ENCODE peak calls at places on chromosomes 7 and 10, in nine cellular contexts. W, K, E, H, C, S, X, I and Z are unnamed samples.

GRCh38 chr10:3350205-3350604 is 177.6 kb upstream of the PITRM1 start:
- DNase-seq in W (no peak), K (no peak), E (no peak), H (no peak), C (no peak), S (no peak), X (no peak), I (no peak), Z (no peak)

GRCh38 chr7:86814980-86815379 is 171.3 kb downstream of the GRM3 start:
- DNase-seq in W (no peak), K (no peak), E (peak), H (peak), C (peak), S (no peak), X (no peak), I (peak), Z (no peak)

GRCh38 chr10:43086321-43086942 is 9.6 kb downstream of the RET start:
- DNase-seq in W (no peak), K (no peak), E (no peak), H (no peak), C (no peak), S (no peak), X (no peak), I (no peak), Z (no peak)

GRCh38 chr10:16986406-16987128 is 143.0 kb downstream of the CUBN start:
- DNase-seq in W (peak), K (peak), E (peak), H (no peak), C (no peak), S (no peak), X (no peak), I (no peak), Z (peak)

GRCh38 chr7:100585511-100586265 is at the start of gene LRCH4:
- DNase-seq in W (no peak), K (no peak), E (no peak), H (no peak), C (peak), S (no peak), X (no peak), I (peak), Z (no peak)

GRCh38 chr10:95906675-95907453 is 911 bp upstream of the CC2D2B start:
- DNase-seq in W (peak), K (peak), E (peak), H (peak), C (peak), S (peak), X (no peak), I (no peak), Z (peak)

GRCh38 chr7:104096683-104097082 is 107.2 kb upstream of the RELN start:
- DNase-seq in W (no peak), K (no peak), E (peak), H (peak), C (peak), S (no peak), X (no peak), I (no peak), Z (no peak)

GRCh38 chr7:82185443-82185842 is 258.1 kb downstream of the CACNA2D1 start:
- DNase-seq in W (no peak), K (no peak), E (no peak), H (no peak), C (no peak), S (no peak), X (no peak), I (no peak), Z (no peak)

GRCh38 chr10:78025685-78026364 is 3.5 kb downstream of the POLR3A start:
- DNase-seq in W (no peak), K (peak), E (peak), H (no peak), C (no peak), S (peak), X (no peak), I (no peak), Z (peak)

GRCh38 chr10:278707-279106 is 143.5 kb downstream of the ZMYND11 start:
- DNase-seq in W (no peak), K (no peak), E (no peak), H (no peak), C (no peak), S (no peak), X (no peak), I (no peak), Z (no peak)

GRCh38 chr10:93039721-93040120 is 20.9 kb upstream of the CYP26C1 start:
- DNase-seq in W (peak), K (no peak), E (peak), H (no peak), C (peak), S (no peak), X (no peak), I (no peak), Z (no peak)

GRCh38 chr7:91051966-91052365 is 212.3 kb upstream of the FZD1 start:
- DNase-seq in W (no peak), K (no peak), E (no peak), H (no peak), C (no peak), S (no peak), X (no peak), I (no peak), Z (no peak)

GRCh38 chr7:121755818-121756501 is 117.0 kb upstream of the PTPRZ1 start:
- DNase-seq in W (no peak), K (no peak), E (no peak), H (no peak), C (no peak), S (no peak), X (no peak), I (no peak), Z (no peak)

GRCh38 chr10:110279062-110279986 is 25.4 kb downstream of the SMNDC1 start:
- DNase-seq in W (peak), K (no peak), E (peak), H (peak), C (peak), S (peak), X (peak), I (peak), Z (peak)

GRCh38 chr7:36208997-36209813 is 56.2 kb downstream of the EEPD1 start:
- DNase-seq in W (no peak), K (no peak), E (peak), H (no peak), C (no peak), S (no peak), X (no peak), I (no peak), Z (no peak)

GRCh38 chr7:33258561-33258960 is 129.2 kb downstream of the BBS9 start:
- DNase-seq in W (no peak), K (no peak), E (no peak), H (no peak), C (no peak), S (no peak), X (no peak), I (no peak), Z (no peak)

GRCh38 chr7:95420996-95421846 is 13.6 kb downstream of the PON2 start:
- DNase-seq in W (no peak), K (no peak), E (peak), H (no peak), C (peak), S (no peak), X (no peak), I (peak), Z (no peak)

GRCh38 chr7:116028808-116029207 is 1.8 kb downstream of the TFEC start:
- DNase-seq in W (no peak), K (no peak), E (no peak), H (no peak), C (no peak), S (no peak), X (no peak), I (no peak), Z (no peak)